ENCODE peak calls at places on chromosome 9, in seven cellular contexts. F, K, M, V, Y, C and B are unnamed samples.

GRCh38 chr9:22157831-22158230 is 148.7 kb upstream of the CDKN2B start:
- DNase-seq in F (no peak), K (no peak), M (no peak), V (no peak), Y (no peak), C (no peak), B (no peak)

GRCh38 chr9:82363666-82364065 is 375.1 kb downstream of the SPATA31D1 start:
- DNase-seq in F (no peak), K (no peak), M (no peak), V (no peak), Y (no peak), C (no peak), B (no peak)

GRCh38 chr9:18461496-18461895 is 12.5 kb upstream of the ADAMTSL1 start:
- DNase-seq in F (no peak), K (no peak), M (no peak), V (no peak), Y (no peak), C (no peak), B (no peak)

GRCh38 chr9:127886401-127886972 is 9.0 kb upstream of the AK1 start:
- DNase-seq in F (no peak), K (no peak), M (no peak), V (no peak), Y (no peak), C (no peak), B (no peak)

GRCh38 chr9:78542491-78543175 is 245.7 kb downstream of the PSAT1 start:
- DNase-seq in F (no peak), K (no peak), M (no peak), V (no peak), Y (no peak), C (no peak), B (peak; percentile 62)

GRCh38 chr9:38432922-38433510 is 8.8 kb upstream of the IGFBPL1 start:
- DNase-seq in F (no peak), K (no peak), M (peak; percentile 46), V (peak; percentile 20), Y (no peak), C (peak; percentile 30), B (peak; percentile 45)

GRCh38 chr9:37650873-37651768 is at the start of gene FRMPD1:
- DNase-seq in F (peak; percentile 34), K (peak; percentile 36), M (peak; percentile 22), V (peak; percentile 67), Y (peak; percentile 77), C (peak; percentile 21), B (peak; percentile 82)

GRCh38 chr9:136840877-136841645 is 1.2 kb upstream of the AJM1 start:
- DNase-seq in F (peak; percentile 84), K (no peak), M (peak; percentile 59), V (no peak), Y (peak; percentile 91), C (peak; percentile 30), B (peak; percentile 70)

GRCh38 chr9:89435315-89435823 is 62.5 kb downstream of the SEMA4D start:
- DNase-seq in F (no peak), K (no peak), M (no peak), V (no peak), Y (no peak), C (no peak), B (no peak)

GRCh38 chr9:98580956-98581355 is 127.8 kb downstream of the GABBR2 start:
- DNase-seq in F (no peak), K (no peak), M (no peak), V (no peak), Y (no peak), C (no peak), B (peak; percentile 5)

GRCh38 chr9:116700882-116701836 is 14.1 kb downstream of the TRIM32 start:
- DNase-seq in F (no peak), K (no peak), M (no peak), V (no peak), Y (no peak), C (no peak), B (no peak)

GRCh38 chr9:92506184-92506857 is 24.0 kb upstream of the ASPN start:
- DNase-seq in F (no peak), K (no peak), M (peak; percentile 98), V (no peak), Y (no peak), C (peak; percentile 18), B (no peak)

GRCh38 chr9:78314953-78315870 is 18.3 kb downstream of the PSAT1 start:
- DNase-seq in F (no peak), K (no peak), M (peak; percentile 96), V (no peak), Y (no peak), C (no peak), B (no peak)

GRCh38 chr9:76400534-76401096 is 6.4 kb upstream of the RFK start:
- DNase-seq in F (no peak), K (no peak), M (no peak), V (no peak), Y (no peak), C (no peak), B (no peak)

GRCh38 chr9:34684145-34684544 is 6.9 kb downstream of the CCL19 start:
- DNase-seq in F (no peak), K (no peak), M (no peak), V (no peak), Y (no peak), C (no peak), B (no peak)

GRCh38 chr9:113641100-113641885 is 177.8 kb downstream of the RGS3 start:
- DNase-seq in F (no peak), K (no peak), M (no peak), V (no peak), Y (no peak), C (no peak), B (no peak)

GRCh38 chr9:36486933-36487481 is 85.7 kb upstream of the MELK start:
- DNase-seq in F (peak; percentile 32), K (peak; percentile 29), M (no peak), V (peak; percentile 66), Y (peak; percentile 42), C (no peak), B (peak; percentile 71)

GRCh38 chr9:77663754-77664153 is 15.6 kb upstream of the GNA14 start:
- DNase-seq in F (no peak), K (no peak), M (no peak), V (no peak), Y (no peak), C (no peak), B (no peak)

GRCh38 chr9:84315278-84315877 is 25.2 kb downstream of the SLC28A3 start:
- DNase-seq in F (peak; percentile 28), K (peak; percentile 43), M (peak; percentile 66), V (peak; percentile 71), Y (peak; percentile 72), C (peak; percentile 58), B (peak; percentile 57)

GRCh38 chr9:135328485-135329417 is 150.8 kb upstream of the PPP1R26 start:
- DNase-seq in F (no peak), K (no peak), M (no peak), V (no peak), Y (no peak), C (no peak), B (peak; percentile 71)

GRCh38 chr9:17398351-17398750 is 180.5 kb upstream of the SH3GL2 start:
- DNase-seq in F (no peak), K (no peak), M (peak; percentile 3), V (no peak), Y (no peak), C (peak; percentile 5), B (no peak)

GRCh38 chr9:107504585-107505455 is 15.3 kb upstream of the KLF4 start:
- DNase-seq in F (no peak), K (no peak), M (peak; percentile 65), V (no peak), Y (no peak), C (peak; percentile 95), B (no peak)

GRCh38 chr9:36603006-36603405 is 30.3 kb downstream of the MELK start:
- DNase-seq in F (no peak), K (no peak), M (peak; percentile 57), V (no peak), Y (no peak), C (no peak), B (no peak)

GRCh38 chr9:73011346-73011745 is 58.5 kb upstream of the ALDH1A1 start:
- DNase-seq in F (no peak), K (no peak), M (peak; percentile 87), V (no peak), Y (no peak), C (no peak), B (no peak)

GRCh38 chr9:128215491-128216404 is 12.6 kb downstream of the DNM1 start:
- DNase-seq in F (peak; percentile 14), K (no peak), M (peak; percentile 83), V (no peak), Y (peak; percentile 80), C (no peak), B (no peak)

GRCh38 chr9:118367383-118367782 is 663.2 kb downstream of the TLR4 start:
- DNase-seq in F (no peak), K (no peak), M (no peak), V (no peak), Y (no peak), C (no peak), B (no peak)

GRCh38 chr9:15755660-15756059 is 202.8 kb downstream of the CCDC171 start:
- DNase-seq in F (no peak), K (no peak), M (no peak), V (no peak), Y (no peak), C (no peak), B (no peak)

GRCh38 chr9:77977210-77977611 is 54.4 kb downstream of the GNAQ start:
- DNase-seq in F (peak; percentile 55), K (peak; percentile 26), M (peak; percentile 77), V (peak; percentile 74), Y (peak; percentile 84), C (peak; percentile 52), B (peak; percentile 19)

GRCh38 chr9:81601639-81602623 is 87.4 kb downstream of the TLE1 start:
- DNase-seq in F (no peak), K (no peak), M (no peak), V (peak; percentile 55), Y (no peak), C (no peak), B (no peak)

GRCh38 chr9:3916420-3916819 is 383.4 kb downstream of the GLIS3 start:
- DNase-seq in F (no peak), K (no peak), M (no peak), V (no peak), Y (no peak), C (no peak), B (no peak)

GRCh38 chr9:137441289-137441934 is at the start of gene ENTPD8:
- DNase-seq in F (no peak), K (no peak), M (no peak), V (peak; percentile 54), Y (no peak), C (no peak), B (peak; percentile 55)